ENCODE peak calls at places on chromosome 16, in six cellular contexts. J is posterior cingulate gyrus; S is activated T-helper 1 cell treated with anti-CD3 and anti-CD28 coated beads, Interleukin-12 subunit alpha, Interleukin-12 subunit beta, Interleukin-2, Interleukin-4 antibody, amounts not matched to agents 30 ng/mL and 10 ng/mL and 1 ng/mL, durations not matched to agents 14 hours and 24 hours and 36 hours; U is NCI-H1930; F is ureter; Q is glutamatergic neuron. I is an unnamed sample.

GRCh38 chr16:58124601-58124915 is 4.6 kb downstream of the CFAP20 start:
- DNase-seq in J (no peak), S (no peak), U (no peak), F (no peak), Q (no peak), I (no peak)

GRCh38 chr16:84803146-84803545 is 16.6 kb upstream of the CRISPLD2 start:
- DNase-seq in J (no peak), S (no peak), U (no peak), F (no peak), Q (no peak), I (no peak)

GRCh38 chr16:7171151-7171550 is 161.5 kb upstream of the RBFOX1 start:
- DNase-seq in J (no peak), S (no peak), U (no peak), F (no peak), Q (no peak), I (no peak)

GRCh38 chr16:82830944-82831343 is 204.2 kb downstream of the CDH13 start:
- DNase-seq in J (no peak), S (no peak), U (no peak), F (no peak), Q (no peak), I (no peak)

GRCh38 chr16:8729779-8730334 is 55.4 kb downstream of the ABAT start:
- DNase-seq in J (no peak), S (no peak), U (no peak), F (no peak), Q (no peak), I (no peak)

GRCh38 chr16:75087040-75087979 is 29.3 kb downstream of the LDHD start:
- DNase-seq in J (no peak), S (no peak), U (no peak), F (no peak), Q (no peak), I (peak; percentile 35)

GRCh38 chr16:54928016-54928356 is 2.7 kb upstream of the IRX5 start:
- DNase-seq in J (no peak), S (no peak), U (no peak), F (no peak), Q (peak; percentile 43), I (no peak)

GRCh38 chr16:74892574-74893461 is 92.1 kb downstream of the WDR59 start:
- DNase-seq in J (no peak), S (no peak), U (no peak), F (no peak), Q (no peak), I (no peak)

GRCh38 chr16:27805828-27806351 is 255.9 kb downstream of the KATNIP start:
- DNase-seq in J (no peak), S (no peak), U (no peak), F (no peak), Q (no peak), I (no peak)

GRCh38 chr16:85554791-85555548 is 58.2 kb upstream of the GSE1 start:
- DNase-seq in J (no peak), S (peak; percentile 57), U (no peak), F (peak; percentile 75), Q (peak; percentile 69), I (peak; percentile 46)

GRCh38 chr16:50884066-50884860 is 142.4 kb downstream of the CYLD start:
- DNase-seq in J (no peak), S (no peak), U (no peak), F (peak; percentile 36), Q (peak; percentile 55), I (peak; percentile 63)

I was measured in endothelial cell.